ENCODE peak calls at places on chromosomes 6 and 20, in ten cellular contexts. K is mesothelial cell of epicardium; Z is CD8-positive, alpha-beta T cell; B is HFFc6; V is endothelial cell; E is choroid plexus epithelial cell; C is fibroblast of the aortic adventitia; O is hepatocyte; T is brain microvascular endothelial cell; F is IMR-90. D is an unnamed sample.

GRCh38 chr20:63908008-63908682 is 13.2 kb downstream of the DNAJC5 start:
- DNase-seq in K (no peak), Z (no peak), B (no peak), V (no peak), E (no peak), C (no peak), O (peak; percentile 49), T (no peak), F (no peak), D (no peak)

GRCh38 chr6:79544939-79545450 is 7.8 kb upstream of the LCA5 start:
- DNase-seq in K (peak; percentile 45), Z (no peak), B (peak; percentile 100), V (peak; percentile 78), E (peak; percentile 100), C (peak; percentile 97), O (peak; percentile 90), T (peak; percentile 100), F (peak; percentile 99), D (peak; percentile 93)

GRCh38 chr6:139588076-139588639 is 213.7 kb upstream of the CITED2 start:
- DNase-seq in K (no peak), Z (no peak), B (peak; percentile 55), V (no peak), E (peak; percentile 74), C (peak; percentile 58), O (peak; percentile 21), T (peak; percentile 76), F (peak; percentile 65), D (peak; percentile 26)

GRCh38 chr6:37650071-37650481 is 47.6 kb downstream of the MDGA1 start:
- DNase-seq in K (peak; percentile 47), Z (no peak), B (no peak), V (peak; percentile 59), E (no peak), C (no peak), O (peak; percentile 56), T (no peak), F (no peak), D (no peak)

GRCh38 chr6:34810936-34811632 is 19.2 kb downstream of the BLTP3A start:
- DNase-seq in K (no peak), Z (no peak), B (no peak), V (no peak), E (peak; percentile 15), C (no peak), O (peak; percentile 61), T (no peak), F (peak; percentile 38), D (no peak)

GRCh38 chr6:107847844-107848802 is 24.0 kb upstream of the SCML4 start:
- DNase-seq in K (peak; percentile 96), Z (peak; percentile 79), B (peak; percentile 55), V (peak; percentile 96), E (peak; percentile 78), C (peak; percentile 73), O (peak; percentile 91), T (peak; percentile 72), F (peak; percentile 63), D (peak; percentile 89)

GRCh38 chr6:16438677-16439615 is 200.6 kb downstream of the GMPR start:
- DNase-seq in K (no peak), Z (no peak), B (no peak), V (no peak), E (peak; percentile 43), C (peak; percentile 82), O (no peak), T (peak; percentile 40), F (peak; percentile 70), D (no peak)

GRCh38 chr20:59015812-59016711 is 3.2 kb upstream of the TUBB1 start:
- DNase-seq in K (peak; percentile 27), Z (peak; percentile 7), B (no peak), V (no peak), E (no peak), C (no peak), O (no peak), T (no peak), F (no peak), D (no peak)

GRCh38 chr6:122747573-122747972 is 31.9 kb upstream of the FABP7 start:
- DNase-seq in K (no peak), Z (no peak), B (no peak), V (no peak), E (no peak), C (no peak), O (no peak), T (no peak), F (no peak), D (no peak)

GRCh38 chr20:945841-946240 is 29.7 kb upstream of the ANGPT4 start:
- DNase-seq in K (no peak), Z (no peak), B (no peak), V (no peak), E (no peak), C (no peak), O (no peak), T (no peak), F (no peak), D (no peak)

GRCh38 chr6:33571637-33572316 is 8.3 kb downstream of the BAK1 start:
- DNase-seq in K (no peak), Z (no peak), B (no peak), V (no peak), E (peak; percentile 15), C (no peak), O (no peak), T (no peak), F (no peak), D (peak; percentile 68)

GRCh38 chr6:90062051-90062450 is 167.8 kb downstream of the GJA10 start:
- DNase-seq in K (no peak), Z (no peak), B (no peak), V (no peak), E (no peak), C (no peak), O (no peak), T (no peak), F (no peak), D (no peak)

GRCh38 chr20:62214067-62214466 is 6.0 kb downstream of the HRH3 start:
- DNase-seq in K (no peak), Z (no peak), B (no peak), V (no peak), E (no peak), C (no peak), O (no peak), T (no peak), F (no peak), D (no peak)

DNA sequence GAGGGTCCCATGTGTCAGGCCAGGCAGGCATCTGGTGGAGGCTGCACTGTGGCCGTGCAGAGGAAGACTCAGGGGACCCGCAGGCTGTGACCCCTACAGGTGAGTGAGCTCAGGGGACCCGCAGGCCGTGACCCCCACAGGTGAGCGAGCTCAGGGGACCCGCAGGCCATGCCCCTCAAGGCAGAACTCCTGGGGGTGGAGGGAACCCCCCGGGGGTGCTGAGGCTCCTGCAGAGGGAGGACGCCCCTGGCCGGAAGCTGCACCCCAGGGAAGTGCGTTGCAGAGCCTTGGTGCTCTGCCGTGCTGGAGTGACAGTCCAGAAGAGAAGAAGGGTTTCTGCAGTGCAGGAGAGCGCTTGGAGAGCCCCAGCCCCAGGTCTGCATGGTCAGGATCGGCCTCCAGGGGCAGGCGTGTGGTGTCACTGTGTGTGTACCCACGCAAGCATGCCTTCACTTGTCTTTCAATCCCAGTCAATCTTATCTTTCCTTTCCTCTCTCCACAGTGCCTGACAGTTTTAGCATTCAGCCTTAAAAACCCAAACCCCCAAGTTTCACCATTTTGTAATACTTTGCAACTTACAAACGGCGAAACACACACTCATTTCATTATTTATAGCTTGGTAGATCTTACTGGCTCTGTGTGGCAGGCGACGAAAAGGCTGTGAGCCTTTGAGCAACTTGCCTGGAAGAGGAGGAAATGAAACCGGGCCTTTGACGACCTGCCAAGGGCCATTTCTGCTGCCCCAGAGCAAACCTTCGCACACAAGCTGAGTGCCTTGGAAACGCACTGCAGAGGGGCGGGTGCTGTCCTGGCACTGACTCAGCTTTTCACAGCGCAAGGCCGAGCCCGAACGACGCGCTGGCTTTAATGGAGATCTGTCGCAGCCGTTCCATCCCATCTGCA is 101.4 kb upstream of the AGPAT4 start:
- DNase-seq in K (no peak), Z (no peak), B (no peak), V (peak; percentile 30), E (no peak), C (peak; percentile 26), O (no peak), T (no peak), F (no peak), D (peak; percentile 57)
- TF ChIP-seq CTCF in K (no peak), Z (no peak), B (peak; percentile 32), V (no peak), E (peak; percentile 32), C (no peak), O (no peak), T (peak; percentile 41), F (peak; percentile 7), D (peak; percentile 35)

DNA sequence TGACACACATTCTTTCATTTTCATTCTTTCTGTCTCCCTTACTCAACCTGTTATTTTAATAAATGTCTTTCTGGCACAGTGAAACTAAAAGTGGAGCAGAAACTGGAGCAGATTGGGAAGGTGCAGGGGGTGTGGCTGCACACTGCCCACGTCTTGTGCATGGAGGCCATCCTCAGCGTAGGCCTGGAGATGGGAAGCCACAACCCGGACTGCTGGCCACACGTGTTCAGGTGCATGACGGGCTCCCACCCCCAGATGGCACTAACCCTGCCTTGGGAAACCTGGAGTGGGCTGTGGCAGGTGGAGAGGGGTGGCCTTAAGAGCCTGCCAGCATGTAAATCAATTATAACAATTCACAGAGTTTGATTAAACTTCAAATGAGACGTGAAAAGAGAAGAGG is 71.4 kb upstream of the PBOV1 start:
- DNase-seq in K (no peak), Z (no peak), B (no peak), V (peak; percentile 38), E (peak; percentile 23), C (no peak), O (peak; percentile 38), T (no peak), F (no peak), D (no peak)
- TF ChIP-seq CTCF in K (no peak), Z (no peak), B (peak; percentile 35), V (no peak), E (peak; percentile 45), C (no peak), O (peak; percentile 26), T (peak; percentile 39), F (peak; percentile 2), D (peak; percentile 24)

DNA sequence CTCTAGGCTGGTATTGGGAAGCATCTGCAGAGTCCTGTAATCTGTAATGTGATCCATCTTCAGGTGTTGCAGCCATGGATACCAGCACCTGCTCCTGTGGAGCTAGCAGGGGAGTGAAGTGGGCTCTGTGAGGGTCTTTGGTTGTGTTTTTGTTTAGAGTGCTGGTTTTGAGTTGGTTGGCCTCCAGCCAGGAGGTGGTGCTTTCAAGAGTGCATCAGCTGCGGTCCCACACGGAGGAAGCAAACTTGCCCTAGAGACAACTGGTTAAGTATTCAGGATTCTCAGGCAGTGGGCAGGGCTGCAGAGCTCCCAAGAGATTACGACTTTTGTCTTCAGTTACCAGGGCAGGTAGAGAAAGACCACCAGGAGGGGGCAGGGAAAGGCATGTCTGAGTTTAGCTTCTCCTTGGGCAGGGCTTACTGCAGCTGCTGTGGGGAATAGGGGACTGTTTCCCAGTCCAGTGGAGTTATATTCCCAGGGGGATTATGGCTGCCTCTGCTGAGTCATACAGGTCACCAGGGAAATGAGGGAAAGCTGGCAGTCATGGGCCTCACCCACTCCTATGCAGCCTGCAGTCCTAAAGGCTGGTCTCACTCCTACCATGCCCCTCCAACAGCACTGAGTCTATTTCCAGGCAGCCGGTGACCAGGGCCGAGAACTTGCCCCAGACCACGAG is 64.4 kb downstream of the TTI1 start:
- DNase-seq in K (no peak), Z (no peak), B (no peak), V (no peak), E (no peak), C (no peak), O (no peak), T (peak; percentile 21), F (no peak), D (peak; percentile 74)
- TF ChIP-seq CTCF in K (no peak), Z (no peak), B (no peak), V (no peak), E (no peak), C (no peak), O (no peak), T (no peak), F (no peak), D (no peak)

GRCh38 chr6:13624871-13625288 is 9.7 kb downstream of the NOL7 start:
- DNase-seq in K (no peak), Z (no peak), B (peak; percentile 28), V (no peak), E (peak; percentile 66), C (peak; percentile 48), O (peak; percentile 53), T (peak; percentile 27), F (peak; percentile 44), D (peak; percentile 63)
- TF ChIP-seq CTCF in K (no peak), Z (no peak), B (peak; percentile 79), V (peak; percentile 43), E (peak; percentile 68), C (peak; percentile 51), O (peak; percentile 46), T (peak; percentile 70), F (peak; percentile 46), D (peak; percentile 67)

D was measured in A673.